ENCODE peak calls at places on chromosome 1, in six cellular contexts. X is HepG2, R is A549, S is endothelial cell of umbilical vein, N is GM12878, J is K562. A is an unnamed sample.

GRCh38 chr1:14118691-14119485 is 418.9 kb downstream of the PRDM2 start:
- DNase-seq in X (no peak), S (no peak), R (no peak), J (no peak), N (no peak), A (no peak)

GRCh38 chr1:156150107-156151000 is 3.0 kb upstream of the SEMA4A start:
- DNase-seq in N (no peak), X (no peak), S (no peak), R (no peak), J (no peak), A (no peak)

GRCh38 chr1:233936842-233937241 is 32.4 kb downstream of the SLC35F3 start:
- DNase-seq in S (no peak), R (no peak), X (no peak), N (no peak), J (no peak), A (no peak)

GRCh38 chr1:24385160-24385939 is 28.2 kb downstream of the STPG1 start:
- DNase-seq in X (no peak), R (peak), J (peak), S (no peak), N (no peak), A (peak)

GRCh38 chr1:32247983-32248889 is 1.2 kb downstream of the FAM167B start:
- DNase-seq in X (peak), S (peak), N (no peak), R (peak), J (peak), A (peak)

GRCh38 chr1:22380024-22380785 is 71.4 kb upstream of the ZBTB40 start:
- DNase-seq in J (peak), R (peak), N (no peak), X (no peak), S (no peak), A (peak)

GRCh38 chr1:43878854-43879253 is 54.7 kb upstream of the ARTN start:
- DNase-seq in R (no peak), X (no peak), S (no peak), J (no peak), N (no peak), A (no peak)

GRCh38 chr1:45035631-45036301 is 23.7 kb downstream of the UROD start:
- DNase-seq in N (no peak), X (no peak), S (no peak), R (no peak), J (peak), A (no peak)

GRCh38 chr1:113372546-113372945 is 17.8 kb upstream of the MAGI3 start:
- DNase-seq in S (no peak), X (no peak), N (no peak), R (no peak), J (no peak), A (no peak)

GRCh38 chr1:229222081-229222480 is 48.8 kb upstream of the RAB4A start:
- DNase-seq in S (no peak), R (no peak), N (no peak), J (no peak), X (no peak), A (no peak)

DNA sequence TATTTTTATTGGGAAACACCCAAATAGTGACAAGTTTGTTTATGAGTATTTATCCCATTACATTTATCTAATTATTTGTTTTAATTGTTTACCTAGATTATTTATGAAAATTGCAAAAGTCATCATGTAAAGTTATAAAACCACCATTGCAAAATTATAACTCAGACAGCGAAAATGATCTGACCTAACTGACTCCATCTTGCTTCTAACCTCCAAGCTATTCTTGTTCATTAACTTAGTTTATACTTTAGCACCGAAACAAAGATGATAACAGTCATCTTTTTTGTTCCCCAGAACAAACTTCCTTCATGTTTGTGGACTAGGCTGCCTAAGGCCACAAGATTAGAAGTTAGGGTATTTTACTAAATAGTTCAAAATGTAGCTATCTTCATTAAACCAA is 190.8 kb downstream of the FASLG start:
- DNase-seq in J (no peak), N (no peak), S (no peak), X (no peak), R (no peak), A (no peak)
- TF ChIP-seq MYC in J (no peak), N (no peak), S (no peak), X (no peak), R (no peak), A (no peak)

DNA sequence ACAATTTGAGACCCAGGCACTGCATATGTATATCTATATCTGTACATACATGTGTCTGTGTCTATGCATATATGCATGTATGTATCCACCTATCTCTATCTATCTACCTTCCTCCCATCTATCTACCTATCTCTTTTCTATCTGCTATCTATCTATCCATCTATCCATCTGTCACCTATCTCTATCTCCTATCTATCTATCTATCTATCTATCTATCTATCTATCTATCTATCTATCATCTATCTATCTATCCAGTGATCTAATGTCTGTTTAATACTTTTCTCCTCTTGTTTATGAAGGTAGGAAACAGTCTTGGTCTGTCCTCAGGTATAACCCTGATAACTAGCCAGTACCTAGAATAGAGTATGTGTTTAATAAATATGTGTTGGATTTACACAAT is 25.9 kb downstream of the TNNT2 start:
- DNase-seq in N (no peak), S (no peak), J (no peak), X (no peak), R (no peak), A (no peak)
- TF ChIP-seq MAX in N (no peak), S (no peak), J (no peak), X (no peak), R (no peak), A (no peak)

GRCh38 chr1:182614796-182615451 is 10.7 kb upstream of the RGS16 start:
- DNase-seq in X (no peak), R (peak), J (peak), N (no peak), S (peak), A (peak)
- TF ChIP-seq POLR2A in X (no peak), R (no peak), J (no peak), N (peak), S (no peak), A (peak)

DNA sequence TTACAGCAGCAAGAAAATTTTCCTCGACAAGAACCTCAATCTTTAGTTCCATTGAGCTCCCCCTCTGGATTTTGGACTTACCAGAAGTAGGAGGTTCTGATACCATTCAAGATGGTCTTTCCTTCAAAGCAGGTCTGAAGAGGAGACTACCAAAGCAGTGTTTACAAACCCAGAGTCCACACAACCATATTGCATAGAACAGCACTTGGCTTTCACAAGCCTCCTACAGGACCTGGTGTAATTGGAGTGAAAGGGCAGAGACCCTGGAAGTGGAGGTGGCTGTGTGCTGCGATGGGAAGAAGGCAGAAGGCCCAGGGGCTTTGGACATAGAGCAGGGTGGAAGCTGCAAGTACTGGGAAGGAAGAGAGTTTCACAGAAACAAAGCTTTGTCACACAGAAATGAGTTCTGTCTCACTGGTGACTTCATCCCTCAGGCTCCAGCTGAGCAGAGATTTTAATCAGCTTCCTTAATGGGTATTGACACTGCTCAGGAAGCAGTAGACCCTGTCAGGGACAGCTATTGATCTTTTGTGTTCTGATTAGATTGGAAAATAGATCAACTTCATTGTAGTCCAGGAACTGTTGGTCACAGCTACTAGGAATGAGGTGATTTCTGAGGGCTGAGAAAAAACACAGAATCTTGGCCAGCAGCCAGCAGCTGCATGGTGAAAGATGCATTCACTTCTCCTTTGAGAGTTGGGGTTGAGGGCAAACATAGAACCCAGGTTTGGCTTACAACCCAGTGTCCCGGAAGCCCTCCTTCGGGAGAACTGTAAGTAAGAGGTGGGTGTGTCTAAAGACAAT is 124.0 kb downstream of the SYT2 start:
- DNase-seq in J (no peak), S (peak), R (no peak), N (peak), X (peak), A (peak)
- TF ChIP-seq MYC in J (no peak), S (no peak), R (no peak), N (no peak), X (no peak), A (no peak)